ENCODE peak calls at places on chromosomes 12 and 14, in six cellular contexts. P is Peyer's patch; I is breast epithelium; D is CD4-positive, CD25-positive, alpha-beta regulatory T cell; G is esophagus squamous epithelium; Y is lower lobe of right lung. R is an unnamed sample.

GRCh38 chr12:7966558-7966957 is 30.6 kb upstream of the SLC2A3 start:
- DNase-seq in P (no peak), I (no peak), D (no peak), G (no peak), Y (peak; percentile 80), R (no peak)

GRCh38 chr12:93415723-93416464 is 25.9 kb downstream of the UBE2N start:
- DNase-seq in P (no peak), I (no peak), D (no peak), G (no peak), Y (no peak), R (no peak)

GRCh38 chr14:77040309-77040994 is 11.9 kb upstream of the IRF2BPL start:
- DNase-seq in P (peak; percentile 97), I (peak; percentile 95), D (peak; percentile 87), G (peak; percentile 83), Y (peak; percentile 99), R (peak; percentile 92)

GRCh38 chr12:85920324-85920947 is 46.3 kb downstream of the NTS start:
- DNase-seq in P (no peak), I (no peak), D (no peak), G (no peak), Y (no peak), R (no peak)

GRCh38 chr14:101028971-101029667 is 125.6 kb upstream of the RTL1 start:
- DNase-seq in P (peak; percentile 18), I (no peak), D (no peak), G (no peak), Y (no peak), R (no peak)

GRCh38 chr12:54145844-54146243 is 42.9 kb downstream of the SMUG1 start:
- DNase-seq in P (no peak), I (no peak), D (no peak), G (no peak), Y (no peak), R (no peak)

GRCh38 chr12:91993287-91994028 is 152.2 kb downstream of the BTG1 start:
- DNase-seq in P (no peak), I (no peak), D (no peak), G (no peak), Y (no peak), R (no peak)

GRCh38 chr12:88390811-88391210 is 189.5 kb downstream of the KITLG start:
- DNase-seq in P (no peak), I (no peak), D (no peak), G (no peak), Y (no peak), R (no peak)

GRCh38 chr14:85248881-85249635 is 280.9 kb upstream of the FLRT2 start:
- DNase-seq in P (no peak), I (no peak), D (no peak), G (no peak), Y (no peak), R (no peak)

GRCh38 chr14:99441157-99441870 is 39.3 kb downstream of the SETD3 start:
- DNase-seq in P (no peak), I (no peak), D (no peak), G (no peak), Y (no peak), R (no peak)

GRCh38 chr12:123120452-123121166 is 30.3 kb downstream of the PITPNM2 start:
- DNase-seq in P (peak; percentile 13), I (no peak), D (no peak), G (no peak), Y (no peak), R (no peak)

GRCh38 chr12:57821474-57822214 is 3.1 kb upstream of the AVIL start:
- DNase-seq in P (no peak), I (no peak), D (no peak), G (no peak), Y (no peak), R (no peak)

GRCh38 chr12:133233006-133233405 is 2.7 kb downstream of the ANHX start:
- DNase-seq in P (no peak), I (no peak), D (no peak), G (no peak), Y (no peak), R (no peak)
- H3K4me1 ChIP-seq in P (no peaks in the 10 kb centered on the region), I (no peaks in the 10 kb centered on the region), D (no peaks in the 10 kb centered on the region), G (no peaks in the 10 kb centered on the region), Y (no peaks in the 10 kb centered on the region), R (no peaks in the 10 kb centered on the region)

DNA sequence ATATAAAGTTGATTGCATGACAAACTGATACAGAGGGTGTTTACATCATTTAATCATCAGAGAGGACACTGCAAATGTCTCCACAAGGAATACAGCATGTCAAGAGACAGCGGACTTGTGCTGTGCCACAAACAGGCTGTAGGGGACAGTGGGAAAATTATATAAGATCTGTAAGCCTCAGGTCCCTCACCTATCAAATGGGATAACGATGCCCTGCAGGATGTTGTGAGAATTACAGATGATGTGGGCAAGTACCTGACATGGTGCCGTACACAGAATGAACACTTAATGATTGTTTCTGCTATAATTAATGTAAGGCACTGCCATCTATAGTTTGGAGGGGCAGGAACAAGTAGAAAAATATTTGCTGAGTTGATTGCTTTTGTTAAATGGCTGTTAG is 81.9 kb upstream of the GTF2A1 start:
- DNase-seq in P (no peak), I (no peak), D (no peak), G (no peak), Y (no peak), R (no peak)
- H3K27me3 ChIP-seq in P (no peaks in the 10 kb centered on the region), I (no peaks in the 10 kb centered on the region), D (peaks cover 4% of the 10 kb centered on the region), G (no peaks in the 10 kb centered on the region), Y (no peaks in the 10 kb centered on the region), R (no peaks in the 10 kb centered on the region)

GRCh38 chr12:96263449-96263902 is 69.3 kb downstream of the ELK3 start:
- DNase-seq in P (no peak), I (no peak), D (no peak), G (no peak), Y (no peak), R (no peak)

GRCh38 chr12:96261557-96261956 is 67.4 kb downstream of the ELK3 start:
- DNase-seq in P (no peak), I (no peak), D (no peak), G (no peak), Y (no peak), R (no peak)

GRCh38 chr12:96265400-96265799 is 71.2 kb downstream of the ELK3 start:
- DNase-seq in P (no peak), I (no peak), D (no peak), G (no peak), Y (no peak), R (no peak)

GRCh38 chr12:96266238-96266637 is 72.1 kb downstream of the ELK3 start:
- DNase-seq in P (no peak), I (no peak), D (no peak), G (no peak), Y (no peak), R (no peak)

DNA sequence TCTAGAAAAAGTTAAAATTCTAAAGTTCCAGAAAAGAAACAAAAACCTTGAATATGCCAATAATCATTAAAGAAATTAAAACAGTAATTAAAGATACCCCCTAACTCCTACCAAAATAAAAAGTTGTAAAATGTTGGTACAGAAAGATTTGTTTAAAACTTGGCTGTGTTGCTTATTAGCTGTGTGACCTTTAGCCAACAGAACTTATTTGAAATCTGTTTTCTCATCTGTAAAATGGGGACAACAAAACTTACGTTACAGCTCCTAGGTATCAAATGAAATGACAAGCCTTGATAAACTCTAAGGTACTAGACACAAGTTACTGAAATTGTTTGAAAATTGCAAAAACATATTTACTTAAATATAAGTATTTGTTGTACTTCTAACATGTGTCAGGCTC is 71.7 kb downstream of the ELK3 start:
- DNase-seq in P (no peak), I (no peak), D (no peak), G (no peak), Y (no peak), R (no peak)
- H3K36me3 ChIP-seq in P (no peaks in the 10 kb centered on the region), I (no peaks in the 10 kb centered on the region), D (peaks cover 68% of the 10 kb centered on the region), G (peaks cover 100% of the 10 kb centered on the region), Y (peaks cover 63% of the 10 kb centered on the region), R (no peaks in the 10 kb centered on the region)

GRCh38 chr14:103522028-103522581 is 525 bp downstream of the CKB start:
- DNase-seq in P (no peak), I (no peak), D (no peak), G (no peak), Y (peak; percentile 60), R (no peak)
- H3K4me1 ChIP-seq in P (peaks cover 25% of the 10 kb centered on the region), I (no peaks in the 10 kb centered on the region), D (peaks cover 24% of the 10 kb centered on the region), G (peaks cover 52% of the 10 kb centered on the region), Y (peaks cover 70% of the 10 kb centered on the region), R (peaks cover 48% of the 10 kb centered on the region)

GRCh38 chr12:6817662-6818157 is 3.9 kb upstream of the GPR162 start:
- DNase-seq in P (no peak), I (no peak), D (no peak), G (no peak), Y (no peak), R (no peak)

GRCh38 chr12:6818246-6819006 is 3.2 kb upstream of the GPR162 start:
- DNase-seq in P (no peak), I (no peak), D (no peak), G (no peak), Y (no peak), R (no peak)

GRCh38 chr12:6821271-6821673 is 349 bp upstream of the GPR162 start:
- DNase-seq in P (no peak), I (no peak), D (no peak), G (no peak), Y (peak; percentile 72), R (no peak)

GRCh38 chr12:6820171-6820570 is 1.4 kb upstream of the GPR162 start:
- DNase-seq in P (no peak), I (no peak), D (no peak), G (no peak), Y (no peak), R (no peak)

DNA sequence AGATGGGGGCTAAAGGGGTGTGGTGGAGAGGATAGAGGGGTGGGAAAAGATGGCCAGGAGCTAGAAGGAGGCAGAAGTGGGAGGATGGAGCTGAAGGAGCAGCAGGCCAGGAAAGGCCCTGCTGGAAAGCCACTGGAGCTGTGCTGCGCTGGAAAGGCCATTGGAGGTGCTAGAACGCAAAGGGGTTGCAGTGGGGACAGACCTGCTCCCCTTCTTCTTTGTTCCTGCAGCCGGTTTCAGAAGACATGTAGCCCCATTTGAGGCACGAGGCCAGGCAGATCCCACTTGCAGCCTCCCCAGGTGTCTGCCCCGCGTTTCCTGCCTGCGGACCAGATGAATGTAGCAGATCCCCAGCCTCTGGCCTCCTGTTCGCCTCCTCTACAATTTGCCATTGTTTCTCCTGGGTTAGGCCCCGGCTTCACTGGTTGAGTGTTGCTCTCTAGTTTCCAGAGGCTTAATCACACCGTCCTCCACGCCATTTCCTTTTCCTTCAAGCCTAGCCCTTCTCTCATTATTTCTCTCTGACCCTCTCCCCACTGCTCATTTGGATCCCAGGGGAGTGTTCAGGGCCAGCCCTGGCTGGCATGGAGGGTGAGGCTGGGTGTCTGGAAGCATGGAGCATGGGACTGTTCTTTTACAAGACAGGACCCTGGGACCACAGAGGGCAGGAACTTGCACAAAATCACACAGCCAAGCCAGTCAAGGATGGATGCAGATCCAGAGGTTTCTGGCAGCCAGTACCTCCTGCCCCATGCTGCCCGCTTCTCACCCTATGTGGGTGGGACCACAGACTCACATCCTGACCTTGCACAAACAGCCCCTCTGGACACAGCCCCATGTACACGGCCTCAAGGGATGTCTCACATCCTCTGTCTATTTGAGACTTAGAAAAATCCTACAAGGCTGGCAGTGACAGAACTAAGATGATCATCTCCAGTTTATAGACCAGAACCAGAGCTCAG is 2.3 kb upstream of the GPR162 start:
- DNase-seq in P (no peak), I (no peak), D (no peak), G (no peak), Y (no peak), R (no peak)
- H3K27me3 ChIP-seq in P (no peaks in the 10 kb centered on the region), I (peaks cover 18% of the 10 kb centered on the region), D (no peaks in the 10 kb centered on the region), G (no peaks in the 10 kb centered on the region), Y (peaks cover 15% of the 10 kb centered on the region), R (peaks cover 10% of the 10 kb centered on the region)